ENCODE peak calls at places on chromosomes 11 and 22, in four cellular contexts. D, Z, K and O are unnamed samples.

GRCh38 chr11:61467609-61468401 is 37.9 kb downstream of the SDHAF2 start:
- DNase-seq in D (no peak), Z (no peak), K (no peak), O (no peak)

GRCh38 chr11:1862588-1863351 is 9.9 kb downstream of the LSP1 start:
- DNase-seq in D (no peak), Z (no peak), K (no peak), O (no peak)

GRCh38 chr11:87851234-87851633 is 324.0 kb downstream of the RAB38 start:
- DNase-seq in D (no peak), Z (no peak), K (no peak), O (no peak)

GRCh38 chr11:82846037-82846383 is 54.2 kb downstream of the PRCP start:
- DNase-seq in D (no peak), Z (no peak), K (no peak), O (no peak)

GRCh38 chr11:11789735-11790369 is 51.9 kb upstream of the USP47 start:
- DNase-seq in D (no peak), Z (peak), K (no peak), O (peak)

GRCh38 chr11:118115048-118115447 is 28.3 kb upstream of the SMIM35 start:
- DNase-seq in D (no peak), Z (no peak), K (no peak), O (no peak)

GRCh38 chr22:29216873-29217666 is 11.4 kb downstream of the EMID1 start:
- DNase-seq in D (no peak), Z (no peak), K (no peak), O (peak)

GRCh38 chr22:49522582-49523373 is 304.9 kb downstream of the BRD1 start:
- DNase-seq in D (no peak), Z (no peak), K (no peak), O (no peak)

GRCh38 chr22:50452649-50453048 is 22.2 kb downstream of the SBF1 start:
- DNase-seq in D (no peak), Z (no peak), K (no peak), O (no peak)

GRCh38 chr22:49962751-49963646 is 2.4 kb downstream of the PIM3 start:
- DNase-seq in D (peak), Z (no peak), K (no peak), O (no peak)

GRCh38 chr11:70210516-70210915 is 7.4 kb downstream of the FADD start:
- DNase-seq in D (no peak), Z (no peak), K (no peak), O (no peak)

GRCh38 chr11:3956748-3957147 is 101.3 kb downstream of the STIM1 start:
- DNase-seq in D (no peak), Z (no peak), K (no peak), O (no peak)

GRCh38 chr11:83933008-83933407 is 646.8 kb upstream of the CCDC90B start:
- DNase-seq in D (no peak), Z (no peak), K (no peak), O (peak)

GRCh38 chr11:120310875-120311274 is 14.2 kb upstream of the TLCD5 start:
- DNase-seq in D (no peak), Z (no peak), K (no peak), O (no peak)

GRCh38 chr11:59669611-59670009 is 773 bp upstream of the PATL1 start:
- DNase-seq in D (peak), Z (no peak), K (no peak), O (no peak)

GRCh38 chr22:19527861-19528417 is 3.7 kb upstream of the CLDN5 start:
- DNase-seq in D (no peak), Z (no peak), K (no peak), O (no peak)

GRCh38 chr22:23072035-23072910 is 2.0 kb downstream of the GNAZ start:
- DNase-seq in D (no peak), Z (no peak), K (no peak), O (no peak)

GRCh38 chr11:16226245-16226644 is 130.1 kb downstream of the SOX6 start:
- DNase-seq in D (no peak), Z (peak), K (no peak), O (peak)

GRCh38 chr11:3153291-3153861 is 11.7 kb downstream of the OSBPL5 start:
- DNase-seq in D (no peak), Z (no peak), K (no peak), O (no peak)

GRCh38 chr11:64331569-64332371 is 8.2 kb upstream of the CCDC88B start:
- DNase-seq in D (peak), Z (peak), K (peak), O (peak)

GRCh38 chr11:79167510-79168188 is 273.2 kb downstream of the TENM4 start:
- DNase-seq in D (no peak), Z (no peak), K (no peak), O (no peak)

GRCh38 chr11:1520987-1521349 is 34.4 kb upstream of the MOB2 start:
- DNase-seq in D (no peak), Z (peak), K (no peak), O (no peak)

GRCh38 chr22:24805790-24806662 is at the start of gene SGSM1:
- DNase-seq in D (peak), Z (peak), K (no peak), O (peak)

GRCh38 chr11:68470304-68470811 is 9.8 kb downstream of the PPP6R3 start:
- DNase-seq in D (no peak), Z (peak), K (no peak), O (peak)

GRCh38 chr11:36233226-36233625 is 56.0 kb downstream of the COMMD9 start:
- DNase-seq in D (no peak), Z (no peak), K (no peak), O (no peak)

GRCh38 chr22:49112176-49112575 is 715.5 kb downstream of the BRD1 start:
- DNase-seq in D (no peak), Z (no peak), K (no peak), O (no peak)

GRCh38 chr11:129947474-129947873 is 52.1 kb upstream of the NFRKB start:
- DNase-seq in D (peak), Z (no peak), K (no peak), O (no peak)

GRCh38 chr22:25955323-25955722 is 213.3 kb downstream of the MYO18B start:
- DNase-seq in D (no peak), Z (no peak), K (no peak), O (no peak)

GRCh38 chr11:130904380-130904779 is 11.9 kb downstream of the SNX19 start:
- DNase-seq in D (no peak), Z (no peak), K (no peak), O (peak)

GRCh38 chr11:73185680-73186293 is 32.3 kb upstream of the P2RY2 start:
- DNase-seq in D (no peak), Z (no peak), K (no peak), O (no peak)

GRCh38 chr11:26228778-26229177 is 103.2 kb upstream of the ANO3 start:
- DNase-seq in D (no peak), Z (no peak), K (no peak), O (no peak)

GRCh38 chr11:67372993-67373915 is at the start of gene CLCF1:
- DNase-seq in D (peak), Z (peak), K (no peak), O (peak)

GRCh38 chr11:33699515-33700424 is 856 bp downstream of the C11orf91 start:
- DNase-seq in D (no peak), Z (peak), K (no peak), O (no peak)

GRCh38 chr22:28911777-28912669 is 28.7 kb downstream of the ZNRF3 start:
- DNase-seq in D (no peak), Z (no peak), K (no peak), O (no peak)

GRCh38 chr11:65410936-65411680 is 11.5 kb upstream of the NEAT1 start:
- DNase-seq in D (peak), Z (no peak), K (no peak), O (no peak)

GRCh38 chr11:47125083-47125482 is 51.6 kb downstream of the ARFGAP2 start:
- DNase-seq in D (no peak), Z (peak), K (no peak), O (no peak)

GRCh38 chr11:536841-537621 is at the start of gene LRRC56:
- DNase-seq in D (peak), Z (peak), K (peak), O (no peak)

GRCh38 chr11:115054541-115055538 is 376.5 kb downstream of the NXPE2 start:
- DNase-seq in D (no peak), Z (no peak), K (no peak), O (no peak)
- TF ChIP-seq USF1 in D (no peak), Z (no peak), K (no peak), O (no peak)

GRCh38 chr11:75271730-75272129 is 31.2 kb downstream of the TPBGL start:
- DNase-seq in D (no peak), Z (no peak), K (no peak), O (no peak)
- TF ChIP-seq USF1 in D (no peak), Z (no peak), K (no peak), O (no peak)

GRCh38 chr22:27378343-27378800 is 423.2 kb downstream of the MN1 start:
- DNase-seq in D (no peak), Z (no peak), K (no peak), O (no peak)
- TF ChIP-seq USF1 in D (no peak), Z (no peak), K (no peak), O (no peak)

GRCh38 chr11:119266063-119266462 is 50.9 kb downstream of the MCAM start:
- DNase-seq in D (no peak), Z (no peak), K (no peak), O (no peak)

GRCh38 chr11:119266517-119267255 is 50.2 kb downstream of the MCAM start:
- DNase-seq in D (no peak), Z (no peak), K (no peak), O (no peak)

GRCh38 chr11:119263352-119263940 is 53.5 kb downstream of the MCAM start:
- DNase-seq in D (no peak), Z (no peak), K (no peak), O (no peak)

GRCh38 chr11:119258983-119259382 is 52.8 kb downstream of the CBL start:
- DNase-seq in D (no peak), Z (no peak), K (no peak), O (no peak)

DNA sequence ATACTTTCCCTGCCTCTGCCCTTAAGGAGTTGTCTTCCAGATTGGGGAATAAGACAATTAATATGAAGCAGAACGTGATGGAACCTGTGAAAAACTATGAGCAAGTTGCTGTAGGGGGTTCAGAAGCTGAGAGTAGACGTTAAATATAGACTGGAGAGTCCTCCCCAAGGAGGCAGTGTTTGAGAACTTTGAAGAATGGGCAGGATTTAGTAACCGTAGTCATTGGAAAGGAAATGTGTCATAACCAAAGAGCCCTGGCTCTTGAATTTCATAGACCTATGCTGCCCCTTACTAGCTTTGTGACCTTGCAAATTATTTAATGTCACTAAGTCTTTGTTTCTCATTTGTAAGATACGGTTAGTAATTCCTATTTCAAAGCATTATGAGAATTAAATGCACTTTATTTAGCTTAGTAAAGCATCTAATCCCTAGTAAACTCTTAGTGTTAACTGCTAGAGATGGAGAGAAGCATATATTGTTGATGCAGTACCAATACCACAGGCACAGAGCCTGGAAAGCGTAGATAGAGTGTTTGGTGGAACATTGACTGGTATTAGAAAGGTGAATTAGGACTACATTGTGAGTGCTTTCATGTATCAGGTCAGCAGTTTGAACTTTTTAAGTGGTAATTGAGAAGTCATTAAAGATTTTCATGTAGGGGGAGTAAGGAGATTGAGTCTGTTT is 54.1 kb downstream of the MCAM start:
- DNase-seq in D (no peak), Z (peak), K (peak), O (no peak)
- TF ChIP-seq USF1 in D (no peak), Z (no peak), K (no peak), O (no peak)

GRCh38 chr11:132610791-132611190 is 921.5 kb downstream of the OPCML start:
- DNase-seq in D (no peak), Z (no peak), K (no peak), O (no peak)
- TF ChIP-seq USF1 in D (no peak), Z (no peak), K (no peak), O (no peak)